ENCODE peak calls at places on chromosomes 11 and 22, in nine cellular contexts. W, I, N, G, S, L, E, F and K are unnamed samples.

GRCh38 chr11:118911113-118911879 is 14.4 kb downstream of the BCL9L start:
- DNase-seq in W (peak), I (peak), N (no peak), G (no peak), S (no peak), L (no peak), E (no peak), F (peak), K (no peak)

GRCh38 chr11:59802639-59803176 is 7.9 kb downstream of the MRPL16 start:
- DNase-seq in W (peak), I (peak), N (no peak), G (peak), S (peak), L (peak), E (peak), F (peak), K (peak)

GRCh38 chr11:72985645-72986044 is 156.5 kb downstream of the FCHSD2 start:
- DNase-seq in W (no peak), I (no peak), N (no peak), G (no peak), S (no peak), L (no peak), E (no peak), F (peak), K (no peak)

GRCh38 chr22:27105142-27106025 is 448.0 kb downstream of the MIAT start:
- DNase-seq in W (no peak), I (no peak), N (no peak), G (no peak), S (no peak), L (no peak), E (no peak), F (no peak), K (no peak)

GRCh38 chr11:12539570-12539969 is 134.7 kb upstream of the TEAD1 start:
- DNase-seq in W (peak), I (no peak), N (no peak), G (no peak), S (no peak), L (no peak), E (no peak), F (no peak), K (no peak)

GRCh38 chr11:65927904-65928397 is 8.7 kb downstream of the DRAP1 start:
- DNase-seq in W (no peak), I (no peak), N (peak), G (no peak), S (no peak), L (peak), E (no peak), F (no peak), K (no peak)

GRCh38 chr11:65491614-65492386 is 7.0 kb upstream of the MALAT1 start:
- DNase-seq in W (peak), I (peak), N (no peak), G (peak), S (no peak), L (no peak), E (peak), F (no peak), K (no peak)

GRCh38 chr11:112321521-112322172 is 61.0 kb upstream of the PLET1 start:
- DNase-seq in W (peak), I (peak), N (peak), G (peak), S (no peak), L (no peak), E (peak), F (peak), K (no peak)

GRCh38 chr11:36258730-36259360 is 30.4 kb downstream of the COMMD9 start:
- DNase-seq in W (peak), I (peak), N (no peak), G (no peak), S (peak), L (peak), E (peak), F (peak), K (peak)

GRCh38 chr11:132555617-132556016 is 976.7 kb downstream of the OPCML start:
- DNase-seq in W (no peak), I (no peak), N (no peak), G (no peak), S (no peak), L (no peak), E (no peak), F (no peak), K (no peak)

GRCh38 chr22:45969414-45969799 is 7.6 kb downstream of the WNT7B start:
- DNase-seq in W (peak), I (peak), N (no peak), G (no peak), S (peak), L (peak), E (no peak), F (no peak), K (no peak)

GRCh38 chr11:128889657-128890213 is 1.4 kb upstream of the KCNJ5 start:
- DNase-seq in W (no peak), I (no peak), N (no peak), G (no peak), S (no peak), L (no peak), E (no peak), F (no peak), K (no peak)

GRCh38 chr11:108813086-108813485 is 148.2 kb downstream of the DDX10 start:
- DNase-seq in W (no peak), I (no peak), N (no peak), G (no peak), S (no peak), L (no peak), E (no peak), F (no peak), K (no peak)

GRCh38 chr11:101686514-101686913 is 102.7 kb upstream of the TRPC6 start:
- DNase-seq in W (peak), I (no peak), N (no peak), G (no peak), S (no peak), L (no peak), E (peak), F (no peak), K (no peak)

GRCh38 chr22:50544746-50545253 is 899 bp upstream of the KLHDC7B start:
- DNase-seq in W (no peak), I (no peak), N (no peak), G (no peak), S (no peak), L (no peak), E (no peak), F (no peak), K (no peak)

GRCh38 chr11:3058753-3059664 is 1.8 kb upstream of the CARS1 start:
- DNase-seq in W (peak), I (peak), N (no peak), G (no peak), S (no peak), L (peak), E (no peak), F (peak), K (peak)

GRCh38 chr11:73950869-73951710 is at the start of gene DNAJB13:
- DNase-seq in W (peak), I (peak), N (peak), G (peak), S (peak), L (peak), E (peak), F (peak), K (no peak)

GRCh38 chr11:94473177-94473799 is 20.4 kb downstream of the MRE11 start:
- DNase-seq in W (no peak), I (peak), N (peak), G (no peak), S (no peak), L (no peak), E (no peak), F (no peak), K (no peak)

GRCh38 chr22:47035443-47035881 is 273.0 kb downstream of the TBC1D22A start:
- DNase-seq in W (no peak), I (no peak), N (no peak), G (no peak), S (peak), L (no peak), E (no peak), F (no peak), K (no peak)

GRCh38 chr11:3123316-3123715 is 41.8 kb downstream of the OSBPL5 start:
- DNase-seq in W (no peak), I (no peak), N (no peak), G (no peak), S (peak), L (no peak), E (no peak), F (no peak), K (no peak)

GRCh38 chr11:63564056-63564784 is 1.0 kb upstream of the PLAAT2 start:
- DNase-seq in W (no peak), I (no peak), N (peak), G (no peak), S (no peak), L (no peak), E (no peak), F (no peak), K (no peak)

GRCh38 chr11:47186076-47186936 is at the start of gene PACSIN3:
- DNase-seq in W (peak), I (peak), N (no peak), G (no peak), S (peak), L (peak), E (no peak), F (peak), K (no peak)

GRCh38 chr11:57662893-57663292 is 5.0 kb upstream of the ZDHHC5 start:
- DNase-seq in W (peak), I (peak), N (no peak), G (no peak), S (no peak), L (no peak), E (no peak), F (no peak), K (no peak)

GRCh38 chr11:119368121-119369034 is 13.1 kb downstream of the USP2 start:
- DNase-seq in W (peak), I (no peak), N (no peak), G (no peak), S (peak), L (peak), E (no peak), F (peak), K (no peak)

GRCh38 chr11:6895010-6895409 is 2.7 kb upstream of the OR2D2 start:
- DNase-seq in W (no peak), I (no peak), N (peak), G (no peak), S (no peak), L (no peak), E (no peak), F (no peak), K (no peak)

GRCh38 chr11:70098936-70099335 is 20.8 kb downstream of the ANO1 start:
- DNase-seq in W (no peak), I (no peak), N (no peak), G (no peak), S (no peak), L (no peak), E (no peak), F (no peak), K (no peak)

GRCh38 chr11:105367129-105367528 is 227.6 kb upstream of the CARD18 start:
- DNase-seq in W (no peak), I (no peak), N (no peak), G (no peak), S (no peak), L (no peak), E (no peak), F (no peak), K (no peak)

GRCh38 chr11:80958966-80959365 is 1518.1 kb upstream of the TENM4 start:
- DNase-seq in W (no peak), I (no peak), N (no peak), G (no peak), S (no peak), L (no peak), E (no peak), F (no peak), K (no peak)

GRCh38 chr11:84339796-84340195 is 1053.6 kb upstream of the CCDC90B start:
- DNase-seq in W (no peak), I (no peak), N (no peak), G (no peak), S (no peak), L (no peak), E (no peak), F (peak), K (no peak)

GRCh38 chr11:117177534-117178209 is 871 bp upstream of the SIDT2 start:
- DNase-seq in W (no peak), I (no peak), N (no peak), G (no peak), S (no peak), L (no peak), E (no peak), F (no peak), K (no peak)

GRCh38 chr22:37611202-37611601 is 2.6 kb downstream of the GGA1 start:
- DNase-seq in W (no peak), I (no peak), N (no peak), G (no peak), S (no peak), L (no peak), E (no peak), F (no peak), K (no peak)

GRCh38 chr11:130711193-130711592 is 205.1 kb downstream of the SNX19 start:
- DNase-seq in W (no peak), I (no peak), N (no peak), G (no peak), S (no peak), L (no peak), E (no peak), F (no peak), K (no peak)

GRCh38 chr11:92681606-92682005 is 287.8 kb upstream of the MTNR1B start:
- DNase-seq in W (no peak), I (no peak), N (no peak), G (no peak), S (no peak), L (no peak), E (no peak), F (no peak), K (no peak)

GRCh38 chr22:45328822-45329535 is 19.2 kb downstream of the FAM118A start:
- DNase-seq in W (no peak), I (no peak), N (no peak), G (no peak), S (peak), L (no peak), E (no peak), F (no peak), K (no peak)

DNA sequence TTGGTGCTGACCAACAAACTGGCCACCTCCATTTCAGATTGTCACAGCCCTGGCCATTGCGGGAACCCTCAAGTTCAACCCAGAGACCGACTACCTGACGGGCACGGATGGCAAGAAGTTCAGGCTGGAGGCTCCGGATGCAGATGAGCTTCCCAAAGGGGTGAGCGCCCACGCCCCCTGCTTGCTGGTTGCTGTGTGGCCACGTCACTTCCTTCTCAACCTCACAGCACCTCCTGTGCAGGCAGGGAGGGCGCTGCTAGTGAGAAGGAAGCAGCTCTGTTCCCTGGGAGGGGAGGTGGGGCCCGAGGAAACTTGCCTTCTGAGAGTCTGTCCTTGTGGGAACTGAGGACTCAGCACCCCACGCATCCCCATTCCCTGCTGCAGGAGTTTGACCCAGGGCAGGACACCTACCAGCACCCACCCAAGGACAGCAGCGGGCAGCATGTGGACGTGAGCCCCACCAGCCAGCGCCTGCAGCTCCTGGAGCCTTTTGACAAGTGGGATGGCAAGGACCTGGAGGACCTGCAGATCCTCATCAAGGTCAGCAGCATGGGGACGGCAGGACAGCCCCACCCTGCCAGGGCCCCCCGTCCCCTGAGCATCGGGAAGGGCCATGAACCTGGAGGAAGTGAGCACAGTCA is 19.3 kb downstream of the POLR3H start:
- DNase-seq in W (no peak), I (peak), N (no peak), G (peak), S (no peak), L (no peak), E (no peak), F (no peak), K (no peak)
- TF ChIP-seq REST in W (no peak), I (no peak), N (no peak), G (no peak), S (no peak), L (no peak), E (no peak), F (no peak), K (no peak)

DNA sequence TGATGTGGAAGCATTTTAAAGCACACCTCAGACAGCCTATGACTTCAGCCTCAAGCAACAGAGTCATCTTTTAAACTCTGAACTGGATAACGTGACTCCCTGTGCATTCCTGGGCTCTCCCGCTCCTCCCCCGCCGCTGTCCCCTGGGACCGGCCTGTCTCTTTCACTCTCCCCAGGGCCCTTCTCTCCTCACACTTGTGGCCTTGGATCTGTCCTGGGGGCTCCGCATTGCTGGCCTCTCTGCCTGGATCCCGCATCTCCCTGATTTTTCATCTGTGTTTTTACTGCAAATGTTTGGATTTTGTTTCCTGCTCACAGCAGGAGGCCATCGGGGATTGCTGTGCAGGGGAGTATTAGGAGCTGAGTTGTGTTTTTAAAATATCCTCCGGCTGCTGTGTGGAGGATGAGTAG is 15.4 kb downstream of the C11orf24 start:
- DNase-seq in W (no peak), I (no peak), N (no peak), G (no peak), S (no peak), L (no peak), E (no peak), F (peak), K (no peak)
- TF ChIP-seq REST in W (no peak), I (no peak), N (no peak), G (no peak), S (no peak), L (no peak), E (no peak), F (no peak), K (no peak)

GRCh38 chr11:10192036-10192435 is 102.0 kb downstream of the SBF2 start:
- DNase-seq in W (no peak), I (no peak), N (no peak), G (no peak), S (no peak), L (no peak), E (no peak), F (no peak), K (no peak)
- TF ChIP-seq REST in W (no peak), I (no peak), N (no peak), G (no peak), S (no peak), L (no peak), E (no peak), F (no peak), K (no peak)

GRCh38 chr11:11143849-11144248 is 209.2 kb downstream of the CSNK2A3 start:
- DNase-seq in W (no peak), I (no peak), N (no peak), G (no peak), S (no peak), L (no peak), E (no peak), F (no peak), K (no peak)

GRCh38 chr11:11149671-11150459 is 203.2 kb downstream of the CSNK2A3 start:
- DNase-seq in W (no peak), I (no peak), N (no peak), G (no peak), S (no peak), L (no peak), E (no peak), F (no peak), K (no peak)

GRCh38 chr11:11148598-11148997 is 204.5 kb downstream of the CSNK2A3 start:
- DNase-seq in W (no peak), I (no peak), N (no peak), G (no peak), S (no peak), L (no peak), E (no peak), F (no peak), K (no peak)

GRCh38 chr11:11146830-11147229 is 206.2 kb downstream of the CSNK2A3 start:
- DNase-seq in W (no peak), I (no peak), N (no peak), G (no peak), S (no peak), L (no peak), E (no peak), F (no peak), K (no peak)

DNA sequence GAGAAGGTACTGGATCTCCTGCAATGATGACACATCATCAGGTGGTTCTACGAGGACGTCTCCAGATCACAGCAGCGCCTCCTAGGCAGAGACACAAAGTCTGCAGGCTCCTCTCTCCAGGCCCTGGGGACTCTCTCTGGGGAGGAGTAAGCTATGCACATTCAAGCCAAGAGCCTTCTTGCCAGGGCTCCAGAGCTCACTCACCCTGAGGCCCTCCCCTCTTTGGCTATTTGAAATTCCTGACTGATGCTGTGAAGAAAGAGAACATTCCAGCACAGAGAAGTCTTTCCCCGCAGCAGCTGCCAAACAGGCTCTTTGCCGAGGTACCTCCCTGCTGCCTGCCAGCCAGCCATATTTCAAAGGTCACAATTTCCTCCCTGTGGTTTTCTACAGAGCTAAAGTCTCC is 204.9 kb downstream of the CSNK2A3 start:
- DNase-seq in W (peak), I (peak), N (no peak), G (no peak), S (no peak), L (peak), E (no peak), F (no peak), K (no peak)
- TF ChIP-seq REST in W (no peak), I (no peak), N (no peak), G (no peak), S (no peak), L (no peak), E (no peak), F (no peak), K (no peak)